ENCODE peak calls at places on chromosomes 3 and 15, in six cellular contexts. Y is heart right ventricle, K is right cardiac atrium, B is uterus, I is tibial nerve, C is body of pancreas. W is an unnamed sample.

GRCh38 chr3:12934431-12934830 is 93.1 kb upstream of the RPL32 start:
- DNase-seq in C (peak; percentile 88), K (peak; percentile 74), I (no peak), Y (peak; percentile 82), B (peak; percentile 64), W (no peak)

GRCh38 chr15:23415321-23415865 is 31.6 kb downstream of the GOLGA6L2 start:
- DNase-seq in Y (no peak), K (no peak), B (no peak), I (no peak), C (no peak), W (no peak)

GRCh38 chr3:179450321-179450720 is 949 bp downstream of the GNB4 start:
- DNase-seq in Y (no peak), C (no peak), B (no peak), I (no peak), K (no peak), W (no peak)

GRCh38 chr3:32106929-32107362 is 526 bp downstream of the GPD1L start:
- DNase-seq in K (peak; percentile 39), I (no peak), B (peak; percentile 39), Y (peak; percentile 57), C (peak; percentile 70), W (no peak)

GRCh38 chr3:153783106-153783505 is 338.1 kb upstream of the ARHGEF26 start:
- DNase-seq in C (no peak), K (peak; percentile 23), Y (no peak), I (no peak), B (no peak), W (no peak)

GRCh38 chr3:105448338-105448982 is 81.8 kb downstream of the ALCAM start:
- DNase-seq in B (no peak), Y (no peak), K (no peak), C (no peak), I (no peak), W (no peak)

GRCh38 chr3:19029837-19030835 is 118.2 kb upstream of the KCNH8 start:
- DNase-seq in C (no peak), Y (no peak), K (no peak), B (no peak), I (no peak), W (no peak)

GRCh38 chr15:95182081-95182480 is 950.7 kb downstream of the MCTP2 start:
- DNase-seq in Y (no peak), C (no peak), B (no peak), I (no peak), K (no peak), W (no peak)

GRCh38 chr15:35444557-35445204 is 101.3 kb downstream of the DPH6 start:
- DNase-seq in K (no peak), B (no peak), I (no peak), C (no peak), Y (no peak), W (peak; percentile 22)

GRCh38 chr15:76994001-76994400 is 925 bp upstream of the PSTPIP1 start:
- DNase-seq in Y (no peak), I (no peak), B (no peak), K (peak; percentile 64), C (peak; percentile 14), W (no peak)

GRCh38 chr3:187958432-187959003 is 195.4 kb upstream of the LPP start:
- DNase-seq in K (no peak), Y (peak; percentile 34), C (no peak), I (no peak), B (no peak), W (no peak)

GRCh38 chr3:122493296-122493695 is 21.4 kb downstream of the KPNA1 start:
- DNase-seq in K (no peak), I (no peak), B (no peak), C (no peak), Y (no peak), W (no peak)

DNA sequence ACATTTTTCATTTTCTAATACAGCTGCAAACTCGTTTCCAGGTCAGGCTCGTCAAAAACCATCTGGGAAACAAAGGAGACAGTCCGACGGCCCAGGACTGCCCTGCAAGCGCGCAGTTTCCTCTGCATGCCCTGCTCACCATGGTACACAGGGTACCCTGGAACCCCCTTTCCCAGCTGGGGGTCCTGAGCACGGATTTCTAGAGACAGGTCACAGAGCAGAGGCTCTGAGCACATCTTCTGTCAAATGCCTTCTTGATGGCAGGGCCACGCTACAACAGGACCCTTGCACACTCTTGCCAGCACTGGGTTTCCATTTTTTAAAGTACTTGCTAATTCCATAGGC is 8.1 kb downstream of the ZXDC start:
- DNase-seq in I (no peak), C (no peak), B (peak; percentile 4), Y (no peak), K (no peak), W (no peak)
- H3K4me1 ChIP-seq in I (peaks cover 13% of the 10 kb centered on the region), C (peaks cover 71% of the 10 kb centered on the region), B (peaks cover 3% of the 10 kb centered on the region), Y (peaks cover 42% of the 10 kb centered on the region), K (peaks cover 5% of the 10 kb centered on the region), W (no peaks in the 10 kb centered on the region)

GRCh38 chr3:103818800-103819199 is 1384.0 kb downstream of the ZPLD1 start:
- DNase-seq in B (no peak), Y (no peak), I (no peak), K (no peak), C (no peak), W (no peak)
- H3K4me3 ChIP-seq in B (no peak overlapping the region), Y (no peak overlapping the region), I (no peak overlapping the region), K (no peak overlapping the region), C (no peak overlapping the region), W (no peak overlapping the region)

DNA sequence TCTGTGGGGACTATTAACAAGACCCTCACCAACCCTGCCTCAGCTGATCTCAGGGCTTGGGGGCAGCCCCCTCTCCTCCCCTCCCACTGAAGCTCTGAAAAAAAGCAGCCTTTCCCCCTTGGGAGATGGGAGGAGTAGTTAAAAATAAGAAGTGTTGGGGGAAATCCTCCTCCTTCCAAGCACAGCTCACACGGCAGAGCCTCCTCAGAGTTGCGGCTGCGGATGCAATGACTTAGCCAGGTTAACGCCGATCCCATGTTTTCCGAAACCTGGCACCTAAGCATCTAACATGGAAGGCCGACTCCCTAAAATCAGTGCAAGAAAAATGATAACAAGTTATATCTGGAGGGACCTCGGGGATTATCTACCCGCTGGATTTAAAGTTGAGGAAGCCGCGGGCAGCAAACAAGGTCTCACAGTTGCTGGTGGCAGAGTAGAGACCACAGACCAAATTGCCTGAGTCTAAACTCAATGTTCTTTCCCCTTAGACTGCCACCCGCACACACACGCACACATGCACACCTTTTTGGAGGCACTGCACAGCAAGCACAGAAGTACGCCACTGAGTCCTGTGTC is 1.1 kb upstream of the TPM1 start:
- DNase-seq in K (no peak), B (peak; percentile 38), C (no peak), Y (no peak), I (no peak), W (no peak)
- H3K27ac ChIP-seq in K (peak overlapping the region; percentile 91), B (peak overlapping the region; percentile 98), C (peak overlapping the region; percentile 92), Y (peak overlapping the region; percentile 97), I (peak overlapping the region; percentile 85), W (no peak overlapping the region)

GRCh38 chr3:98994128-98994762 is 92.8 kb upstream of the DCBLD2 start:
- DNase-seq in B (no peak), C (no peak), I (no peak), Y (no peak), K (no peak), W (peak; percentile 4)
- H3K4me1 ChIP-seq in B (no peaks in the 10 kb centered on the region), C (no peaks in the 10 kb centered on the region), I (no peaks in the 10 kb centered on the region), Y (no peaks in the 10 kb centered on the region), K (no peaks in the 10 kb centered on the region), W (no peaks in the 10 kb centered on the region)

GRCh38 chr3:72549819-72550581 is 298.2 kb downstream of the SHQ1 start:
- DNase-seq in C (no peak), B (no peak), Y (no peak), K (no peak), I (no peak), W (no peak)
- H3K4me3 ChIP-seq in C (no peak overlapping the region), B (no peak overlapping the region), Y (no peak overlapping the region), K (no peak overlapping the region), I (no peak overlapping the region), W (no peak overlapping the region)

DNA sequence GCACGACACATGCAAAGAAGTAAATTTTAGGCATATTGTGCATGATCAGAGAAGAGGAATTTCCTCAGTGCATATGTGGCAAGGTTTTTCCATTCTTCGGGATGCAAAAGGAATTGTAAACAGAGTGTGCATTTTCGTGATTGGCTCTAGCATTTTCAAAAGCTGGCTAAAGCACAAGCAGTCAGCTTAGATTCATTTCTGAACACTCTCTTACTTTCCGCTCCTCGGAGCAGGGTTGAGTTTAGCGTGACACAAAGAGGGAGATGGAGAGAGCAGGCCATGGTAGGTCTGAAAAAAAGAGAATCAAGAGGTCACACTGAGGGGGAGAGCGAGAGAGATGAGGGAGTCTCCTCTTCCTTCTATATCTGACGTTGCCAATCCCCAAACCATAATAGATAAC is 128.1 kb downstream of the ADAMTS9 start:
- DNase-seq in I (no peak), C (no peak), K (no peak), B (no peak), Y (no peak), W (no peak)
- H3K27ac ChIP-seq in I (no peak overlapping the region), C (no peak overlapping the region), K (no peak overlapping the region), B (peak overlapping the region; percentile 79), Y (no peak overlapping the region), W (no peak overlapping the region)

DNA sequence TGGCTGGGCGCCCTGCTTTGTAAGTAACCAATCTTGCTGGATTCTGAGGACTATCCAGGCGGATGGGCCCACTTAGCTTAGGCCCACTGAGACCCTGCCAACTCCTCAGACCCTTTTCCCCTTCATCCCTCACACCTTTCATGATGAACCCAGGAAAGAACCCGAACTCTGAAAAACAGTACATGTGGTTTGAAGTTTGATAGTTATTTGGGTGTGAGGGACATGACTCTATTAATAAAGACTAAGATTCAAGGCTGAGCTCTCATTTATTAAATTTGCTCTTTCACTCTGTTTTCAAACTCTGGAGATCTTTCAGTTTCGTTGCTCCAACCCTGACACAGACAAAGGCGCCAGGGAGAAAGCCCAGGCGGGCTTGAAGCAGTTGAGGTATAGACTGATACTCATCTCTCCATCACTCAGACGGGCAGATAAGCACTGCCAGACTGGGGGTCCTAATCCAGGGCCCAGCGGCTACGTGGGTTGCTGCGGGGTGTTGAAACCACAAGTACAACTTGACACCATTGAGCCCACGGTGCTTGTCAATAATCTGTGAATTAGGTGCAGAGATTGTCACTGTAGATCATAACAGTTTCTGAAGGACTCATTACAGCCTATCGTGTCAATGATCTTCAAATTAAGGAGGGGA is 7.2 kb upstream of the SOX2 start:
- DNase-seq in Y (no peak), C (no peak), I (no peak), K (no peak), B (no peak), W (no peak)
- H3K4me1 ChIP-seq in Y (peaks cover 4% of the 10 kb centered on the region), C (peaks cover 11% of the 10 kb centered on the region), I (peaks cover 11% of the 10 kb centered on the region), K (no peaks in the 10 kb centered on the region), B (no peaks in the 10 kb centered on the region), W (peaks cover 7% of the 10 kb centered on the region)